ENCODE peak calls at places on chromosomes 7 and 10, in five cellular contexts. P is fibroblast of lung, X is GM03348, D is COLO829, V is HCT116. R is an unnamed sample.
A peak's percentile ranks its signal among the peaks of the same experiment; 100 is the strongest.

GRCh38 chr7:55100172-55100961 is 81.5 kb downstream of the EGFR start:
- DNase-seq in D (no peak), V (no peak), X (peak; percentile 24), P (peak; percentile 64), R (no peak)

GRCh38 chr10:132645630-132646442 is 108.2 kb downstream of the INPP5A start:
- DNase-seq in X (no peak), D (no peak), V (no peak), P (no peak), R (no peak)

GRCh38 chr7:101402081-101402779 is 39.6 kb downstream of the COL26A1 start:
- DNase-seq in D (no peak), V (no peak), P (no peak), X (peak; percentile 84), R (no peak)

GRCh38 chr10:127151981-127152699 is 44.3 kb downstream of the INSYN2A start:
- DNase-seq in V (no peak), P (peak; percentile 82), X (no peak), D (no peak), R (no peak)

GRCh38 chr10:17671307-17671706 is 27.4 kb downstream of the STAM start:
- DNase-seq in V (no peak), D (peak; percentile 65), X (no peak), P (peak; percentile 11), R (no peak)

GRCh38 chr10:77869626-77870420 is 56.7 kb downstream of the DLG5 start:
- DNase-seq in P (peak; percentile 34), V (no peak), X (peak; percentile 78), D (no peak), R (no peak)

GRCh38 chr10:102235598-102235920 is 5.8 kb downstream of the PITX3 start:
- DNase-seq in X (peak; percentile 11), P (no peak), D (no peak), V (no peak), R (no peak)

GRCh38 chr7:107201795-107202450 is 33.1 kb downstream of the HBP1 start:
- DNase-seq in P (peak; percentile 33), X (no peak), D (peak; percentile 57), V (peak; percentile 23), R (peak; percentile 63)

GRCh38 chr7:135486258-135486657 is 23.6 kb downstream of the CNOT4 start:
- DNase-seq in X (peak; percentile 55), P (peak; percentile 6), D (no peak), V (no peak), R (no peak)

GRCh38 chr7:129247087-129247486 is 22.3 kb downstream of the AHCYL2 start:
- DNase-seq in V (no peak), X (no peak), D (no peak), P (no peak), R (no peak)

GRCh38 chr10:32033171-32033570 is 23.1 kb downstream of the KIF5B start:
- DNase-seq in P (no peak), D (no peak), X (no peak), V (no peak), R (no peak)

GRCh38 chr7:7563813-7564212 is 2.9 kb upstream of the MIOS start:
- DNase-seq in P (no peak), V (no peak), X (no peak), D (no peak), R (no peak)